ENCODE peak calls at places on chromosomes 7 and 10, in four cellular contexts. H is NCI-H187, W is fibroblast of pulmonary artery, C is HuH-7.5. X is an unnamed sample.

GRCh38 chr10:104472505-104472904 is 118.9 kb downstream of the CFAP58 start:
- DNase-seq in C (no peak), H (no peak), W (no peak), X (no peak)

GRCh38 chr7:46741924-46742607 is 821.0 kb upstream of the IGFBP3 start:
- DNase-seq in H (no peak), C (no peak), W (no peak), X (no peak)

GRCh38 chr7:149422065-149422913 is 38.6 kb downstream of the ZNF777 start:
- DNase-seq in W (peak; percentile 69), C (peak; percentile 94), H (peak; percentile 85), X (peak; percentile 54)

GRCh38 chr7:135976312-135977019 is 693 bp downstream of the MTPN start:
- DNase-seq in W (no peak), H (no peak), C (peak; percentile 41), X (no peak)

GRCh38 chr7:4479367-4480039 is 202.6 kb upstream of the FOXK1 start:
- DNase-seq in W (peak; percentile 66), C (peak; percentile 58), H (peak; percentile 28), X (peak; percentile 68)

GRCh38 chr7:44112231-44112996 is 8.3 kb downstream of the AEBP1 start:
- DNase-seq in C (no peak), H (peak; percentile 27), W (no peak), X (no peak)

GRCh38 chr10:59098811-59099452 is 77.5 kb upstream of the PHYHIPL start:
- DNase-seq in H (no peak), C (no peak), W (no peak), X (no peak)

GRCh38 chr10:63114031-63114814 is 18.9 kb upstream of the NRBF2 start:
- DNase-seq in C (no peak), H (no peak), W (peak; percentile 98), X (no peak)

GRCh38 chr7:52708846-52709245 is 326.6 kb upstream of the POM121L12 start:
- DNase-seq in W (no peak), H (no peak), C (no peak), X (no peak)

GRCh38 chr10:28681345-28681763 is 4.0 kb downstream of the BAMBI start:
- DNase-seq in C (no peak), H (no peak), W (no peak), X (no peak)

GRCh38 chr10:102117391-102118159 is 2.6 kb downstream of the LDB1 start:
- DNase-seq in H (peak; percentile 30), C (peak; percentile 53), W (peak; percentile 88), X (peak; percentile 51)

GRCh38 chr7:158375034-158375433 is 212.6 kb downstream of the PTPRN2 start:
- DNase-seq in C (no peak), W (no peak), H (no peak), X (no peak)